ENCODE peak calls at places on chromosomes 5 and 9, in six cellular contexts. One of them, this sample, is unnamed. For H3K36me3, the result is how much of the 10 kb centered on the place peaks cover.

GRCh38 chr5:177535125-177535524 is 18.4 kb upstream of the DDX41 start:
- DNase-seq in mucosa of descending colon: no peak
- DNase-seq in uterus: no peak
- DNase-seq in IMR-90: no peak
- DNase-seq in cardiac muscle cell: no peak
- DNase-seq in tibial nerve: no peak
- DNase-seq in this sample: no peak

GRCh38 chr9:112334319-112334828 is 955 bp upstream of the PTBP3 start:
- DNase-seq in IMR-90: peak
- DNase-seq in tibial nerve: no peak
- DNase-seq in uterus: no peak
- DNase-seq in cardiac muscle cell: no peak
- DNase-seq in mucosa of descending colon: no peak
- DNase-seq in this sample: no peak

GRCh38 chr9:123312306-123312877 is 43.6 kb upstream of the CRB2 start:
- DNase-seq in IMR-90: no peak
- DNase-seq in uterus: no peak
- DNase-seq in tibial nerve: no peak
- DNase-seq in cardiac muscle cell: no peak
- DNase-seq in mucosa of descending colon: no peak
- DNase-seq in this sample: no peak

GRCh38 chr9:130045657-130046450 is 2.9 kb upstream of the FNBP1 start:
- DNase-seq in tibial nerve: no peak
- DNase-seq in IMR-90: no peak
- DNase-seq in cardiac muscle cell: no peak
- DNase-seq in uterus: no peak
- DNase-seq in mucosa of descending colon: no peak
- DNase-seq in this sample: no peak

GRCh38 chr5:171850354-171850947 is 64.8 kb downstream of the SMIM23 start:
- DNase-seq in cardiac muscle cell: peak
- DNase-seq in uterus: peak
- DNase-seq in tibial nerve: no peak
- DNase-seq in mucosa of descending colon: no peak
- DNase-seq in IMR-90: no peak
- DNase-seq in this sample: no peak

GRCh38 chr9:120307599-120307998 is 272.4 kb downstream of the CDK5RAP2 start:
- DNase-seq in mucosa of descending colon: no peak
- DNase-seq in uterus: no peak
- DNase-seq in cardiac muscle cell: no peak
- DNase-seq in IMR-90: no peak
- DNase-seq in tibial nerve: no peak
- DNase-seq in this sample: no peak

GRCh38 chr5:137462816-137463520 is 36.2 kb downstream of the SPOCK1 start:
- DNase-seq in IMR-90: no peak
- DNase-seq in cardiac muscle cell: no peak
- DNase-seq in mucosa of descending colon: no peak
- DNase-seq in uterus: no peak
- DNase-seq in tibial nerve: no peak
- DNase-seq in this sample: no peak

GRCh38 chr9:86062845-86063693 is 36.3 kb downstream of the GOLM1 start:
- DNase-seq in IMR-90: no peak
- DNase-seq in cardiac muscle cell: no peak
- DNase-seq in mucosa of descending colon: no peak
- DNase-seq in uterus: no peak
- DNase-seq in tibial nerve: no peak
- DNase-seq in this sample: no peak

GRCh38 chr9:89799766-89800165 is 195.0 kb downstream of the GADD45G start:
- DNase-seq in mucosa of descending colon: no peak
- DNase-seq in tibial nerve: no peak
- DNase-seq in IMR-90: no peak
- DNase-seq in cardiac muscle cell: no peak
- DNase-seq in uterus: no peak
- DNase-seq in this sample: no peak

GRCh38 chr5:76579166-76579765 is 43.9 kb downstream of the F2RL2 start:
- DNase-seq in IMR-90: peak
- DNase-seq in uterus: no peak
- DNase-seq in tibial nerve: no peak
- DNase-seq in mucosa of descending colon: no peak
- DNase-seq in cardiac muscle cell: no peak
- DNase-seq in this sample: no peak

GRCh38 chr5:172451771-172452197 is 2.5 kb downstream of the SH3PXD2B start:
- DNase-seq in cardiac muscle cell: no peak
- DNase-seq in uterus: peak
- DNase-seq in tibial nerve: no peak
- DNase-seq in mucosa of descending colon: no peak
- DNase-seq in IMR-90: peak
- DNase-seq in this sample: peak

GRCh38 chr5:14155075-14155474 is 11.9 kb downstream of the TRIO start:
- DNase-seq in mucosa of descending colon: no peak
- DNase-seq in uterus: no peak
- DNase-seq in IMR-90: no peak
- DNase-seq in tibial nerve: no peak
- DNase-seq in cardiac muscle cell: no peak
- DNase-seq in this sample: no peak

GRCh38 chr9:114893622-114894021 is 36.8 kb downstream of the TNFSF8 start:
- DNase-seq in tibial nerve: no peak
- DNase-seq in IMR-90: peak
- DNase-seq in uterus: no peak
- DNase-seq in mucosa of descending colon: no peak
- DNase-seq in cardiac muscle cell: no peak
- DNase-seq in this sample: no peak

GRCh38 chr9:133664651-133665050 is 28.5 kb downstream of the DBH start:
- DNase-seq in tibial nerve: no peak
- DNase-seq in mucosa of descending colon: no peak
- DNase-seq in cardiac muscle cell: peak
- DNase-seq in IMR-90: no peak
- DNase-seq in uterus: no peak
- DNase-seq in this sample: no peak

GRCh38 chr5:127072861-127073846 is at the start of gene C5orf63:
- DNase-seq in cardiac muscle cell: no peak
- DNase-seq in IMR-90: peak
- DNase-seq in uterus: peak
- DNase-seq in tibial nerve: peak
- DNase-seq in mucosa of descending colon: peak
- DNase-seq in this sample: no peak

GRCh38 chr5:36363101-36363500 is 61.4 kb upstream of the RANBP3L start:
- DNase-seq in cardiac muscle cell: no peak
- DNase-seq in mucosa of descending colon: no peak
- DNase-seq in tibial nerve: no peak
- DNase-seq in uterus: no peak
- DNase-seq in IMR-90: peak
- DNase-seq in this sample: no peak

GRCh38 chr9:31045810-31046209 is 1338.6 kb upstream of the ACO1 start:
- DNase-seq in IMR-90: no peak
- DNase-seq in tibial nerve: no peak
- DNase-seq in uterus: no peak
- DNase-seq in cardiac muscle cell: no peak
- DNase-seq in mucosa of descending colon: no peak
- DNase-seq in this sample: no peak

GRCh38 chr9:114434878-114435311 is 47.1 kb upstream of the AKNA start:
- DNase-seq in uterus: no peak
- DNase-seq in IMR-90: peak
- DNase-seq in cardiac muscle cell: peak
- DNase-seq in mucosa of descending colon: no peak
- DNase-seq in tibial nerve: no peak
- DNase-seq in this sample: no peak

GRCh38 chr9:114958021-114958846 is 27.8 kb upstream of the TNFSF8 start:
- DNase-seq in IMR-90: no peak
- DNase-seq in tibial nerve: no peak
- DNase-seq in uterus: no peak
- DNase-seq in cardiac muscle cell: no peak
- DNase-seq in mucosa of descending colon: peak
- DNase-seq in this sample: no peak

GRCh38 chr5:67350185-67350584 is 153.6 kb upstream of the CD180 start:
- DNase-seq in cardiac muscle cell: no peak
- DNase-seq in tibial nerve: no peak
- DNase-seq in IMR-90: no peak
- DNase-seq in uterus: no peak
- DNase-seq in mucosa of descending colon: no peak
- DNase-seq in this sample: no peak

DNA sequence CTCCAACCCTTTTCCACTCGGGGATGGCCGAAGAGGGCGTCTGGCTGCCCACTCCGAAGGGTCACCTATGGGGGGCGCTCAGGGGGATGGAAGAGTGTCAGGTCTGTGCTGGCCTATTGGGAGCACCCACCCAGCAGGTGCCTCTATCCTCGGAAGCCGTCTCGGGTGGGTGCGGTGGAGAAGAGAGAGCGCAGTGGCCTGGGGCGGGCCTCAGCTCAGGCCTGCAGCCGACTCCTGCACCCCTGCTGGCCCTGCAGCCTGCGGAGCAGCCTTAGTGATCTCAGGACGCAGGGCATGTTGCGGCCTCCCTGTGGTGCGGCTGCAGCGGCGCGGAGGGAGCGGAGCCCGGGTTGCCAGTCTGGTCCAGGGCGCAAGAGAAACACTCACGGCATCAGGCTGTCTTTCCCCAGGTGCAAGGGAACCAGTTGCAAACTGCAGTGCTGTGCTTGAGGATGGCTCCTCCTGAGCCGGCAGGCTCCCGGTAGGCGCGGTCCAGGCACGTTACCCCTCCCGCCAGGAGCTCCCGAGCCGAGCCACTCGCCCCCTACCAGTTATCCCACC is 1.5 kb upstream of the IRX2 start:
- DNase-seq in tibial nerve: no peak
- DNase-seq in cardiac muscle cell: peak
- DNase-seq in uterus: no peak
- DNase-seq in mucosa of descending colon: no peak
- DNase-seq in IMR-90: no peak
- DNase-seq in this sample: no peak
- TF ChIP-seq CTCF in tibial nerve: no peak
- TF ChIP-seq CTCF in cardiac muscle cell: no peak
- TF ChIP-seq CTCF in uterus: no peak
- TF ChIP-seq CTCF in mucosa of descending colon: no peak
- TF ChIP-seq CTCF in IMR-90: no peak
- TF ChIP-seq CTCF in this sample: no peak

GRCh38 chr9:72306771-72307170 is 58.2 kb downstream of the ZFAND5 start:
- DNase-seq in tibial nerve: no peak
- DNase-seq in IMR-90: no peak
- DNase-seq in cardiac muscle cell: no peak
- DNase-seq in uterus: no peak
- DNase-seq in mucosa of descending colon: no peak
- DNase-seq in this sample: no peak

GRCh38 chr9:72309366-72310133 is 55.5 kb downstream of the ZFAND5 start:
- DNase-seq in tibial nerve: no peak
- DNase-seq in cardiac muscle cell: no peak
- DNase-seq in mucosa of descending colon: no peak
- DNase-seq in uterus: no peak
- DNase-seq in IMR-90: no peak
- DNase-seq in this sample: no peak

GRCh38 chr9:72305102-72305546 is 59.9 kb downstream of the ZFAND5 start:
- DNase-seq in cardiac muscle cell: peak
- DNase-seq in tibial nerve: no peak
- DNase-seq in uterus: peak
- DNase-seq in IMR-90: peak
- DNase-seq in mucosa of descending colon: peak
- DNase-seq in this sample: no peak

GRCh38 chr9:72300884-72301283 is 64.1 kb downstream of the ZFAND5 start:
- DNase-seq in cardiac muscle cell: no peak
- DNase-seq in mucosa of descending colon: no peak
- DNase-seq in tibial nerve: no peak
- DNase-seq in IMR-90: no peak
- DNase-seq in uterus: no peak
- DNase-seq in this sample: no peak

GRCh38 chr9:72304538-72304937 is 60.5 kb downstream of the ZFAND5 start:
- DNase-seq in uterus: no peak
- DNase-seq in cardiac muscle cell: no peak
- DNase-seq in tibial nerve: no peak
- DNase-seq in mucosa of descending colon: no peak
- DNase-seq in IMR-90: no peak
- DNase-seq in this sample: no peak
- H3K4me3 ChIP-seq in uterus: peak
- H3K4me3 ChIP-seq in cardiac muscle cell: no peak
- H3K4me3 ChIP-seq in tibial nerve: peak
- H3K4me3 ChIP-seq in mucosa of descending colon: no peak
- H3K4me3 ChIP-seq in IMR-90: no peak
- H3K4me3 ChIP-seq in this sample: no peak

GRCh38 chr9:136916330-136917184 is 28.0 kb downstream of the FBXW5 start:
- DNase-seq in IMR-90: no peak
- DNase-seq in uterus: no peak
- DNase-seq in cardiac muscle cell: no peak
- DNase-seq in tibial nerve: no peak
- DNase-seq in mucosa of descending colon: no peak
- DNase-seq in this sample: no peak
- H3K36me3 ChIP-seq in IMR-90: under half
- H3K36me3 ChIP-seq in uterus: under half
- H3K36me3 ChIP-seq in cardiac muscle cell: under half
- H3K36me3 ChIP-seq in tibial nerve: under half
- H3K36me3 ChIP-seq in mucosa of descending colon: under half
- H3K36me3 ChIP-seq in this sample: under half

GRCh38 chr9:32703635-32704034 is 68.2 kb upstream of the TAF1L start:
- DNase-seq in IMR-90: no peak
- DNase-seq in cardiac muscle cell: peak
- DNase-seq in uterus: no peak
- DNase-seq in tibial nerve: no peak
- DNase-seq in mucosa of descending colon: no peak
- DNase-seq in this sample: no peak
- TF ChIP-seq CTCF in IMR-90: peak
- TF ChIP-seq CTCF in cardiac muscle cell: peak
- TF ChIP-seq CTCF in uterus: no peak
- TF ChIP-seq CTCF in tibial nerve: no peak
- TF ChIP-seq CTCF in mucosa of descending colon: no peak
- TF ChIP-seq CTCF in this sample: no peak

GRCh38 chr9:131731237-131731995 is 8.5 kb downstream of the RAPGEF1 start:
- DNase-seq in cardiac muscle cell: no peak
- DNase-seq in tibial nerve: no peak
- DNase-seq in mucosa of descending colon: no peak
- DNase-seq in uterus: no peak
- DNase-seq in IMR-90: peak
- DNase-seq in this sample: no peak

GRCh38 chr9:131727795-131728545 is 11.9 kb downstream of the RAPGEF1 start:
- DNase-seq in mucosa of descending colon: no peak
- DNase-seq in tibial nerve: no peak
- DNase-seq in cardiac muscle cell: no peak
- DNase-seq in IMR-90: no peak
- DNase-seq in uterus: no peak
- DNase-seq in this sample: no peak

GRCh38 chr9:131727184-131727785 is 12.6 kb downstream of the RAPGEF1 start:
- DNase-seq in tibial nerve: no peak
- DNase-seq in mucosa of descending colon: no peak
- DNase-seq in uterus: no peak
- DNase-seq in IMR-90: peak
- DNase-seq in cardiac muscle cell: no peak
- DNase-seq in this sample: no peak

GRCh38 chr9:131728961-131729360 is 10.9 kb downstream of the RAPGEF1 start:
- DNase-seq in tibial nerve: no peak
- DNase-seq in IMR-90: no peak
- DNase-seq in cardiac muscle cell: peak
- DNase-seq in uterus: no peak
- DNase-seq in mucosa of descending colon: no peak
- DNase-seq in this sample: no peak

DNA sequence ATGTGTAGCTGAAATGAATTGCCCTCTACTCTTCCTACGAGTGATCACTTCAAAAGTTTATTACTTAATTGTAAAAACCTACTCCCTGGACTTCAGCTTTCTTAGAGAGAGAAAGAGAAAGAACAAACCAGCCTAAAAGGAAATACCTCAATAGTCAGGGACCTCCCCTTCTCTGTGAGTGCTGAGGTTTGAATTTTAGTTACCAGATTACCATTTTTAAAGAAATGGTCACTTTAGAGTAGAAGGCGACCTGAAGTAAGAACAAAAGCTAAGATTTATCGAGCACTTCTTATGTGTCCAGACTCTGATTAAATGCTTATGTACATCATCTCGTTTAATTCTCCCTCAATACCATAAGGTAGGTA is 11.3 kb downstream of the RAPGEF1 start:
- DNase-seq in cardiac muscle cell: no peak
- DNase-seq in mucosa of descending colon: no peak
- DNase-seq in IMR-90: no peak
- DNase-seq in tibial nerve: no peak
- DNase-seq in uterus: no peak
- DNase-seq in this sample: no peak
- H3K4me3 ChIP-seq in cardiac muscle cell: no peak
- H3K4me3 ChIP-seq in mucosa of descending colon: no peak
- H3K4me3 ChIP-seq in IMR-90: no peak
- H3K4me3 ChIP-seq in tibial nerve: no peak
- H3K4me3 ChIP-seq in uterus: no peak
- H3K4me3 ChIP-seq in this sample: no peak

This sample was measured in BJ.